ENCODE peak calls at places on chromosomes 1 and 21, in nine cellular contexts. L, U, K, O, Z, Y, Q, N and F are unnamed samples.

GRCh38 chr1:151157067-151157531 is 650 bp downstream of the TNFAIP8L2 start:
- DNase-seq in L (peak), U (no peak), K (no peak), O (no peak), Z (no peak), Y (no peak), Q (no peak), N (no peak), F (no peak)

GRCh38 chr1:51316113-51316763 is 14.1 kb downstream of the TTC39A start:
- DNase-seq in L (no peak), U (no peak), K (peak), O (no peak), Z (no peak), Y (no peak), Q (no peak), N (no peak), F (no peak)

GRCh38 chr1:33374336-33375105 is 53.6 kb upstream of the A3GALT2 start:
- DNase-seq in L (no peak), U (no peak), K (no peak), O (no peak), Z (no peak), Y (no peak), Q (peak), N (no peak), F (no peak)

GRCh38 chr1:247173431-247173830 is 1.6 kb upstream of the ZNF124 start:
- DNase-seq in L (no peak), U (no peak), K (no peak), O (no peak), Z (no peak), Y (no peak), Q (no peak), N (no peak), F (no peak)

GRCh38 chr1:35556494-35557117 is 597 bp downstream of the KIAA0319L start:
- DNase-seq in L (no peak), U (no peak), K (no peak), O (no peak), Z (no peak), Y (no peak), Q (peak), N (no peak), F (no peak)

GRCh38 chr1:54170961-54171460 is 18.2 kb upstream of the CDCP2 start:
- DNase-seq in L (no peak), U (no peak), K (no peak), O (no peak), Z (no peak), Y (no peak), Q (no peak), N (no peak), F (no peak)

GRCh38 chr1:81920245-81920740 is 119.6 kb downstream of the ADGRL2 start:
- DNase-seq in L (no peak), U (no peak), K (peak), O (no peak), Z (no peak), Y (no peak), Q (no peak), N (no peak), F (no peak)

GRCh38 chr1:171674443-171675405 is 22.2 kb upstream of the MYOC start:
- DNase-seq in L (no peak), U (no peak), K (no peak), O (no peak), Z (no peak), Y (no peak), Q (no peak), N (no peak), F (no peak)

GRCh38 chr1:36217667-36218066 is 6.6 kb upstream of the THRAP3 start:
- DNase-seq in L (no peak), U (no peak), K (peak), O (no peak), Z (no peak), Y (no peak), Q (no peak), N (no peak), F (no peak)

GRCh38 chr1:46370214-46370633 is 23.9 kb upstream of the FAAH start:
- DNase-seq in L (no peak), U (no peak), K (peak), O (no peak), Z (no peak), Y (no peak), Q (peak), N (peak), F (peak)

GRCh38 chr21:16551101-16551695 is 821.4 kb downstream of the USP25 start:
- DNase-seq in L (no peak), U (no peak), K (no peak), O (no peak), Z (no peak), Y (no peak), Q (no peak), N (no peak), F (no peak)

DNA sequence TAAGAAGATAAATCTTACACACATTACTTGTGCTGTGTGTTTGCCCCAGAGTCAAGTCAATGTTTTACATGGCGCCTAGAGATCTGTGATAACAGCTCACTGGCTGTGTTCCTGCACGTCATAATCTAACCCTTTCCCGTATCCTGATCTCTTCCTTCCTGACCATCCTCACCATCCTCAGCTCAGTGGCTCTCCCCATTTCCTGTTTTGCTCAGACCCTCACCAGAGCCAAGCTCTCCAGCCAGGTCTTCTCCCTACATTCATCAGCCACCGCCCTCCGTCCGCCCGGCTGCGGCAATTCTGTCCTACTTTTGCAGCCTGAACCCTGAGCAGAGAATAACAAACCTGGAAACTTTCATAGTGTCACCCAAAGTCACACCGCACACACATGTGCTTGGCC is 824.7 kb downstream of the USP25 start:
- DNase-seq in L (no peak), U (no peak), K (no peak), O (no peak), Z (no peak), Y (no peak), Q (no peak), N (no peak), F (no peak)
- TF ChIP-seq POLR2A in L (no peak), U (no peak), K (no peak), O (no peak), Z (no peak), Y (no peak), Q (no peak), N (no peak), F (no peak)

GRCh38 chr1:2555634-2556276 is 416 bp upstream of the TNFRSF14 start:
- DNase-seq in L (peak), U (peak), K (peak), O (peak), Z (peak), Y (no peak), Q (peak), N (peak), F (peak)
- TF ChIP-seq POLR2A in L (peak), U (peak), K (no peak), O (peak), Z (no peak), Y (no peak), Q (peak), N (no peak), F (no peak)

GRCh38 chr1:3174487-3175247 is 105.7 kb downstream of the PRDM16 start:
- DNase-seq in L (peak), U (peak), K (peak), O (peak), Z (no peak), Y (no peak), Q (no peak), N (peak), F (no peak)
- TF ChIP-seq POLR2A in L (no peak), U (no peak), K (peak), O (no peak), Z (no peak), Y (no peak), Q (no peak), N (no peak), F (no peak)

GRCh38 chr1:25858494-25858893 is 763 bp downstream of the AUNIP start:
- DNase-seq in L (no peak), U (no peak), K (no peak), O (no peak), Z (no peak), Y (no peak), Q (peak), N (no peak), F (no peak)

GRCh38 chr1:25856856-25857255 is 2.4 kb downstream of the AUNIP start:
- DNase-seq in L (no peak), U (no peak), K (no peak), O (no peak), Z (no peak), Y (no peak), Q (no peak), N (no peak), F (no peak)

GRCh38 chr1:25862785-25863485 is 3.7 kb upstream of the AUNIP start:
- DNase-seq in L (no peak), U (peak), K (no peak), O (no peak), Z (peak), Y (no peak), Q (no peak), N (peak), F (no peak)

GRCh38 chr1:25861316-25862286 is 2.3 kb upstream of the AUNIP start:
- DNase-seq in L (peak), U (no peak), K (no peak), O (no peak), Z (no peak), Y (no peak), Q (peak), N (no peak), F (no peak)

DNA sequence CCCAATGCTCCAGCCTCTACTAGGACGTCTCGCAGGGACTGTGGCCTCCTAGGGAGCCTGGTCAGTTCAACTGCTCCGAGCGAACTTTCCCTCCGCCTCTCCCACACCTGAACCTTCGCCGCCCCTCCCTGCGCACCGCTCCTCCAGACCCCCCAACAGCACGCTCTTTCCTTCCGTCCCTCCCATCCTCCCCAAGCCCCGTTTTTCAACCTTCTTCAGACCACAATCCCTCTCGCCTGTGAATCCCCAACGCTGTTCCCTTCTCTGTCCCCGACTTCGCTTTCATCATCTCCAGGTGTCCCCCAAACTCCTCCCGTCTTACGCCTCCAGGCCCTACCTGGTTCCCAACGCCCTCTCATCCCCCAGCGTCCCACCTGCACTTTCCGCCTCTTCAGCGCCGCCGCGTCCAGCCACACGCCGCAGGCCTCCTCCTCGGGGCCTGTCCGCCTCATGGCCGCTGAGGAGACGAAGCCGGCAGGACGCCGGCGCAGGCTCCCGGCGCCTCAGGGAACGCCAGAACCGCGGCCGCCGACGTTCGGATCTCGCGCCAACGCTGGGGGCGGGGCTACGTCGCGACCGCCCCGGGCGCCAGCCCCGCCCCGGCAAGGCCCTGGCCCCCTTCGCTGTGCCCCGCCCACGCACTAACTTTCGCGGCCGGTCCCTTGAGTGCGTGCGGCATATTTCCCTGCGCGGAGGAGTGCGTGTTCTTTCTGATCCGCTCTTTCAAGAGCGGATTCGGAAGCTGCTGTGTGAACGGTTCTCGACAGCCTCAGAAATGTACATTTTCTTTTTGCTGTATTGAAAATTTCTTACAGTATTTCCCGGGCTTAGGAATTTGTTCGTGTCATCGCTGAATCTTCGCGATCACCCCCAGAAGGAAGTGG is at the start of gene AUNIP:
- DNase-seq in L (peak), U (peak), K (peak), O (peak), Z (peak), Y (peak), Q (peak), N (peak), F (peak)
- TF ChIP-seq POLR2A in L (peak), U (peak), K (peak), O (peak), Z (no peak), Y (peak), Q (peak), N (no peak), F (peak)

GRCh38 chr21:32209580-32209979 is 69.3 kb downstream of the MIS18A start:
- DNase-seq in L (no peak), U (no peak), K (no peak), O (no peak), Z (no peak), Y (no peak), Q (no peak), N (no peak), F (no peak)
- TF ChIP-seq POLR2A in L (no peak), U (no peak), K (no peak), O (no peak), Z (no peak), Y (no peak), Q (no peak), N (no peak), F (no peak)

DNA sequence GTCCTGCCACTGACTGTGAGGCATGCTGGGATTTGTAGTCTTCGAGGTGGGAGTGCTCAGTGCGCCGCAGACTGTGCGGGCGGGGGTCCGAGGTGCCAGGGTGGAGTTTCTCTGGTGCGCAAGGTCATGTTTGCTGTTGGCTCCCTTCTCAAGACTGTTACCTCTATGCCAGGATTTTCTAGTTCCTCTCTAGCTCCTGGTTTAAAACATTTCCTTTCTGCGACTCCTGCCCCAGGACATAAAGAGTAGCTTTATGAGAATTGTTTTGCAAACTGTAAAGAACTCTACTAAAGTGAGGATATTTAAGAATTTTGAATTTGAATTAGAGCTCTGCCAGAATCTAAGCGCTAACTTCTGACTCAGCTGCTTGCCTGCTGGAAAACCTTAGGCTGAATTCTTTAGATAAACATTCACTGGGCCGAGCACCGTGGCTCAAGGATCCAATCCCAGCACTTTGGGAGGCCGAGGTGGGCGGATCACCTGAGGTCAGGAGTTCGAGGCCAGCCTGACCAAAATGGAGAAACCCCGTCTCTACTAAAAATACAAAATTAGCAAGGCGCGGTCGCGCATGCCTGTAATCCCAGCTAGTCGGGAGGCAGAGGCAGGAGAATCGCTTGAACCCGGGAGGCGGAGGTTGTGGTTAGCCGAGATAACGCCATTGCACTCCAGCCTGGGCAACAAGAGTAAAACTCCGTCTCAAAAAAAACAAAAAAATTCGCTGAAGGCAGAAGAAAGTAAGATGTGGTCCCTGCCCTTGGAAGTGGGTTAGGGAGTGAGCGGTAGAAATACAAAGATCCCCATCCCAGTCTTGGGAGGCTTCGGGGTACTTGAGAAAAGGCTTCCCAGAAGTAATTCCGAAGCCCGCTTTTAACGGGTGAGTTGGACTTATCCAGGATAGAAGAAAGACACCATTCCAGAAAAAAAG is 992 bp upstream of the USP48 start:
- DNase-seq in L (peak), U (peak), K (peak), O (no peak), Z (no peak), Y (peak), Q (no peak), N (peak), F (peak)
- TF ChIP-seq POLR2A in L (no peak), U (no peak), K (no peak), O (no peak), Z (no peak), Y (peak), Q (no peak), N (no peak), F (no peak)

GRCh38 chr1:23191199-23191598 is 22.5 kb upstream of the LUZP1 start:
- DNase-seq in L (no peak), U (no peak), K (no peak), O (no peak), Z (no peak), Y (no peak), Q (no peak), N (no peak), F (no peak)

GRCh38 chr1:23193391-23194118 is 23.7 kb downstream of the HTR1D start:
- DNase-seq in L (no peak), U (no peak), K (no peak), O (no peak), Z (no peak), Y (no peak), Q (no peak), N (no peak), F (no peak)

GRCh38 chr1:23198373-23198772 is 18.9 kb downstream of the HTR1D start:
- DNase-seq in L (no peak), U (no peak), K (no peak), O (no peak), Z (no peak), Y (no peak), Q (no peak), N (no peak), F (no peak)

GRCh38 chr1:23196627-23197328 is 20.5 kb downstream of the HTR1D start:
- DNase-seq in L (no peak), U (no peak), K (no peak), O (no peak), Z (no peak), Y (peak), Q (no peak), N (no peak), F (no peak)

DNA sequence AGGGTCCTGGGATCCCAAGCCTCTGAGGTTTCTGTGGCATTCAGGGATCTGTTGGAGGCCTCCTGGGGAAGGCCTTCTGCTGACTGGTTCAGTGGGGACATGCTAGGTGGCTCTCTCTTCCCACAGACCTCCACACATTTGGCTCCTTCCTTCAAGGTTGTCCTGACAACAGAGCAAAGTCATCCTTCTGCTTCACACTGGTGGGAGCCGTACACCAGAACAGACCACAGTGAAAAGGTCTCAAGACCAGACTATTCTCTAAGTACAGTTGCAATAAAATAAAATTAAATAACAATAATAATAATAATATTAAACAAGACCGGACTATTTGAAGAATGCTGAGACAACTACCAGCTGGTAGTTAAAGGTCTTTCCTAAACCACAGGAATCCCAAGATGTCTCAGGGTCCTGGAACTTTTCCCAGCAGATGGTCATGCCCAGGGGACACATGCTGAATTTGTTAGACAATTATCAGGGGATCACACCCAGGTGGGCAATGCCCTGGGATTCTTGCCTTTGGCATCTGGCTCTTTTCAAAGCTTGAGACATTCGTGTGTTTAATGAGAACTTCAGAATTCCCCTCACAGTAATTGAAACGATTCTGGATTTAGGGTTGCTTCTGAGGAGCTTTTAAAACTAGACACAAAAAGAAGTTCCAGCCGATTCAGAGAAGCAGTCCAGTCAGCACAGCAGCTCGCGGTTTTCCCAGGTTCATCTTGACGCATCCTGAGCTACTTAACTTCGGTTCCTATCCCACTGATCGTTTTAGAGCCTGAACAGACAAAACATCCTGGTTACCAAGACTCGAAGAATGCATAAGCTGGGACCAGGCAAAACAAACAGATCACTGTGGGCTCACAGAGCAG is 22.9 kb downstream of the HTR1D start:
- DNase-seq in L (no peak), U (no peak), K (no peak), O (no peak), Z (no peak), Y (peak), Q (no peak), N (no peak), F (no peak)
- TF ChIP-seq POLR2A in L (no peak), U (no peak), K (no peak), O (no peak), Z (no peak), Y (no peak), Q (no peak), N (no peak), F (no peak)

DNA sequence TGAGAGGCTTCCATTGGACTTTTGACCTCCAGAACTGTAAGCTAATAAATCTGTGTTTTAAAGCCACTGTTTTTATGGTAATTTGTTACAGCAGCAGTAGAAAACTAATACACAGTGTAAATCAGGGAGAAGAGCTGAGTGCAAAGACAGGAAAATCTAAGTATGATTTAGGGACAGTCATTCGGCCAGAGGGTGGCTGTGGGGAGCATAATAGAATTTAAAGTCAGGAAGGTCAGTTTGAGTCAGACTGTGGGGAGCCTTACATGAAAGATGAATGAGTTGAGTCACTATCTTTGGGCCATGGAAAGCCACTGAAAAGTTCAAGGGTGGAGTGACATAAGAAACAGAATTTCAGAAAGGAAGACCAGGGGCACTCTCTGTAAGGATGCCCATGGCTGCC is 52.4 kb upstream of the SSX2IP start:
- DNase-seq in L (no peak), U (no peak), K (no peak), O (no peak), Z (no peak), Y (no peak), Q (no peak), N (no peak), F (no peak)
- TF ChIP-seq POLR2A in L (no peak), U (no peak), K (no peak), O (no peak), Z (no peak), Y (no peak), Q (no peak), N (no peak), F (no peak)

GRCh38 chr21:44920694-44921604 is at the start of gene ITGB2:
- DNase-seq in L (peak), U (no peak), K (no peak), O (no peak), Z (no peak), Y (no peak), Q (no peak), N (peak), F (no peak)
- TF ChIP-seq POLR2A in L (no peak), U (no peak), K (no peak), O (no peak), Z (no peak), Y (no peak), Q (no peak), N (no peak), F (peak)